ENCODE peak calls at places on chromosomes 1 and 21, in five cellular contexts. A is K562, R is transverse colon, H is sigmoid colon, X is stomach. U is an unnamed sample. For H3K4me1, the result is how much of the 10 kb centered on the place peaks cover.

GRCh38 chr1:162353078-162353477 is 23.6 kb downstream of the SPATA46 start:
- DNase-seq in A (no peak), R (no peak), H (no peak), X (no peak), U (no peak)

GRCh38 chr1:41365320-41365633 is 4.0 kb downstream of the FOXO6 start:
- DNase-seq in A (no peak), R (no peak), H (no peak), X (no peak), U (no peak)

GRCh38 chr1:210342986-210343780 is 14.5 kb downstream of the HHAT start:
- DNase-seq in A (no peak), R (no peak), H (no peak), X (no peak), U (no peak)

GRCh38 chr1:178609015-178609414 is 96.1 kb downstream of the TEX35 start:
- DNase-seq in A (no peak), R (no peak), H (no peak), X (no peak), U (no peak)

GRCh38 chr1:231937013-231937754 is 310.6 kb downstream of the DISC1 start:
- DNase-seq in A (no peak), R (no peak), H (peak), X (no peak), U (no peak)

GRCh38 chr1:34360574-34360973 is 183.9 kb downstream of the C1orf94 start:
- DNase-seq in A (no peak), R (no peak), H (no peak), X (no peak), U (no peak)

GRCh38 chr1:81259620-81260411 is 540.9 kb upstream of the ADGRL2 start:
- DNase-seq in A (no peak), R (no peak), H (no peak), X (no peak), U (no peak)

GRCh38 chr1:92123868-92124267 is 43.7 kb downstream of the BTBD8 start:
- DNase-seq in A (no peak), R (no peak), H (no peak), X (no peak), U (no peak)

GRCh38 chr1:8315573-8316475 is 2.1 kb upstream of the SLC45A1 start:
- DNase-seq in A (no peak), R (no peak), H (no peak), X (no peak), U (no peak)

GRCh38 chr1:78015148-78015547 is 10.4 kb downstream of the DNAJB4 start:
- DNase-seq in A (no peak), R (no peak), H (no peak), X (no peak), U (no peak)

GRCh38 chr1:22557341-22557950 is 5.8 kb upstream of the EPHA8 start:
- DNase-seq in A (no peak), R (no peak), H (no peak), X (no peak), U (no peak)

GRCh38 chr21:32387151-32387550 is 5.7 kb downstream of the URB1 start:
- DNase-seq in A (no peak), R (no peak), H (no peak), X (no peak), U (no peak)
- H3K4me1 ChIP-seq in A (under half), R (under half), H (under half), X (under half), U (under half)

GRCh38 chr1:93878889-93879586 is at the start of gene DNTTIP2:
- DNase-seq in A (peak), R (peak), H (peak), X (peak), U (peak)
- TF ChIP-seq EP300 in A (peak), R (no peak), H (peak), X (peak), U (no peak)

DNA sequence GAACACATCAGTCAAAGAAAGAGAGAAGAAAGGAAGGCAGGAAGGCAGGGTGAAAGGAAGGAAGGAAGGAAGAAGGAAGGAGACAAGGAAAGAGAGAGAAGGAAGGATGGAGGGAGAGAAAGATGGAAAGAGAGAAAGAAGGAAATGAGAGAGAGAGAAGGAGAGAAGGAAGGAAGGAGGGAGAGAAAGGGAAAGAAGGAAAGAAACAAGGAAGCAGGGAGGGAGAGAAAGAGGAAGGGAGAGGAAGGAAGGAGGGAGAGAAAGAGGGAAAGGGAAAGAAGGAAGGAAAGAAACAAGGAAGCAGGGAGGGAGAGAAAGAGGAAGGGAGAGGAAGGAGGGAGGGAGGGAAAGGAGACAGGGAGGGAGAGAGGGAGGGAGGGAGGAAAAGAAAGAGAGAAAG is 35.4 kb upstream of the SAMD11 start:
- DNase-seq in A (no peak), R (no peak), H (no peak), X (no peak), U (no peak)
- H3K4me1 ChIP-seq in A (under half), R (under half), H (under half), X (under half), U (under half)

DNA sequence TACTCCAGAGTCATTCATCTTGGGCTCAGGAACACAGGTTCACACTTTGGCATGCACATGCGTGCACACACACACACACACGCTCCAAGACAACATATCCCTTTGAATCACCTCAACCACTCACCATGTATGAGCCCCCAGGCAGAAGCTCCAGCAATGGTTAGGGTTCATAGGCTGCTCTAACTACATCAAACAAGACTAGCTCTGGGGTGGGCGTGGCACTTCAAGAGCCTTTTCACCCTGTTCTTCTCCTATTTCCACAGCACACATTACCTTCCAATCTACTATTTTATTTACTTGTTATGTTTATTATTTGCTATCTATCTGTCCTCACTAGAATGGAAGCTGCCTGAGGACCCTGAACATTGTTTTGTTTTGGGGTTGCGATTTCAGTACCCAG is 28.7 kb downstream of the TRABD2B start:
- DNase-seq in A (no peak), R (no peak), H (no peak), X (no peak), U (no peak)
- TF ChIP-seq EP300 in A (no peak), R (no peak), H (no peak), X (no peak), U (no peak)

GRCh38 chr1:89904219-89904980 is 83.6 kb downstream of the LRRC8D start:
- DNase-seq in A (no peak), R (no peak), H (no peak), X (no peak), U (no peak)

GRCh38 chr1:89908294-89908992 is 86.5 kb upstream of the ZNF326 start:
- DNase-seq in A (no peak), R (no peak), H (no peak), X (no peak), U (no peak)

GRCh38 chr1:89905391-89906058 is 84.7 kb downstream of the LRRC8D start:
- DNase-seq in A (no peak), R (no peak), H (no peak), X (no peak), U (no peak)

GRCh38 chr1:89907669-89908293 is 86.9 kb downstream of the LRRC8D start:
- DNase-seq in A (peak), R (no peak), H (no peak), X (no peak), U (no peak)

GRCh38 chr1:89906088-89906487 is 85.3 kb downstream of the LRRC8D start:
- DNase-seq in A (no peak), R (no peak), H (no peak), X (no peak), U (no peak)
- H3K4me1 ChIP-seq in A (under half), R (under half), H (under half), X (under half), U (under half)

DNA sequence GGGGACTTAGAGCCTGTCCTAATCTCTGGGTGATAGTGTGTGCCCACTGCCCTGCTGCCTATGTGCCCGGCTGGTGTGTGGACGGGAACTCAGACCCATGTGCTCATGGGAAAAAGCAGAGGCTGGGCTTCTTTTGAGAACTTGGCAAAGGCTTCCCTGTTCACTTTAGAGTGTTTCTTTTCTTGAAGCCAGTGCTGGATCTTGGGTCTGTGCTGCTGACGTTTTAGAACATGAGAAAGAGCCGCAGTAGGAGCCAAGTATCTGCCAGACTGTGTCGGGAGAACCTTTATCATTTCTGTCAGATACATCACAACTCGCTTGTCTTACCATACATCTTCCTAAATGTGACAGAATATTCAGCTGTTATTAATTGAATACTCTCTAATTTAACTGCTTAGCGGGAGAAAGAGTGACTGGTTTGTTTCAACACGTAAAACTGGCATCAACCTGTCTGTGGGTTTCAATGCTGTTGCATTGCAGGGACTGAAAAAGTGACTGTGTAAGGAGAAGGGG is 195.2 kb downstream of the PBX1 start:
- DNase-seq in A (no peak), R (no peak), H (peak), X (no peak), U (peak)
- TF ChIP-seq EP300 in A (no peak), R (no peak), H (peak), X (no peak), U (no peak)

DNA sequence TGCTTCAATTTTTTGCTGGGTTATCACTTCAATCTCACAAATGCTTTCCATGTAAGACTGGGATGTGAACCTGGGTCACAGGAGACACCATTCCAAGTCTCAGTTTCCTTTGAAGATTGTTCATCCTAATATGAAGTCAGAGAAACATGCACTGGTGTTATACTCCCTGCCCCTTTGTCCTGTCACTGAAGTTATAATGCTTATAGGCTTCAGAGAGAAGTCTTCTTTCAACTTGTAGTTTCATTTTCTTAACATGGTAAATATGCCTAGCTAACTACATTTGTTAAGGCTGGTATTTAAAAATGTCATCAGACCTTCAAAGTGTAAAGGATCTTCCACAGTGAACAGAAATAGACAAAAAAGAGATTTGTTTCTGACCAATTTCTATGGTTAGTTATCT is 1195.9 kb downstream of the MRPL39 start:
- DNase-seq in A (no peak), R (no peak), H (no peak), X (no peak), U (no peak)
- H3K4me1 ChIP-seq in A (under half), R (under half), H (under half), X (under half), U (under half)